ENCODE peak calls at places on chromosomes 12 and 14, in four cellular contexts. G, D, Z and N are unnamed samples.

GRCh38 chr14:23910081-23910875 is 43.3 kb upstream of the DHRS4 start:
- DNase-seq in G (peak), D (no peak), Z (peak), N (no peak)

GRCh38 chr12:27299102-27299501 is 33.5 kb upstream of the BMAL2 start:
- DNase-seq in G (no peak), D (no peak), Z (no peak), N (no peak)

GRCh38 chr14:99242816-99243795 is 28.9 kb downstream of the BCL11B start:
- DNase-seq in G (no peak), D (no peak), Z (no peak), N (no peak)

GRCh38 chr12:104219908-104220404 is 4.4 kb downstream of the TXNRD1 start:
- DNase-seq in G (peak), D (no peak), Z (peak), N (no peak)

GRCh38 chr14:95872777-95873176 is 3.9 kb upstream of the TUNAR start:
- DNase-seq in G (no peak), D (no peak), Z (no peak), N (no peak)

GRCh38 chr12:9925746-9926393 is 6.3 kb downstream of the CLEC2A start:
- DNase-seq in G (no peak), D (no peak), Z (peak), N (no peak)

GRCh38 chr14:77653473-77653872 is 37.0 kb upstream of the SPTLC2 start:
- DNase-seq in G (no peak), D (no peak), Z (no peak), N (no peak)

GRCh38 chr14:38297681-38298080 is 41.8 kb upstream of the CLEC14A start:
- DNase-seq in G (no peak), D (no peak), Z (no peak), N (no peak)

GRCh38 chr12:58368001-58368400 is 426.6 kb downstream of the ATP23 start:
- DNase-seq in G (no peak), D (no peak), Z (no peak), N (no peak)

GRCh38 chr14:37363661-37364060 is 165.9 kb downstream of the MIPOL1 start:
- DNase-seq in G (no peak), D (no peak), Z (no peak), N (no peak)

GRCh38 chr14:22388669-22389625 is 200.1 kb downstream of the DAD1 start:
- DNase-seq in G (no peak), D (no peak), Z (no peak), N (no peak)

GRCh38 chr12:86158956-86159355 is 97.2 kb downstream of the MGAT4C start:
- DNase-seq in G (no peak), D (no peak), Z (no peak), N (no peak)

GRCh38 chr14:20684662-20685456 is 499 bp downstream of the RNASE4 start:
- DNase-seq in G (peak), D (no peak), Z (no peak), N (peak)

GRCh38 chr14:40694026-40694425 is 912.6 kb upstream of the LRFN5 start:
- DNase-seq in G (no peak), D (no peak), Z (no peak), N (no peak)

GRCh38 chr12:9022592-9022991 is 33.2 kb downstream of the KLRG1 start:
- DNase-seq in G (no peak), D (no peak), Z (no peak), N (no peak)

GRCh38 chr14:90757452-90757851 is 58.8 kb downstream of the TTC7B start:
- DNase-seq in G (peak), D (no peak), Z (peak), N (no peak)

GRCh38 chr14:90758959-90759358 is 57.3 kb downstream of the TTC7B start:
- DNase-seq in G (peak), D (no peak), Z (peak), N (peak)

GRCh38 chr14:90759370-90760054 is 56.7 kb downstream of the TTC7B start:
- DNase-seq in G (peak), D (peak), Z (peak), N (no peak)

GRCh38 chr14:90756755-90757345 is 59.4 kb downstream of the TTC7B start:
- DNase-seq in G (peak), D (no peak), Z (peak), N (no peak)

DNA sequence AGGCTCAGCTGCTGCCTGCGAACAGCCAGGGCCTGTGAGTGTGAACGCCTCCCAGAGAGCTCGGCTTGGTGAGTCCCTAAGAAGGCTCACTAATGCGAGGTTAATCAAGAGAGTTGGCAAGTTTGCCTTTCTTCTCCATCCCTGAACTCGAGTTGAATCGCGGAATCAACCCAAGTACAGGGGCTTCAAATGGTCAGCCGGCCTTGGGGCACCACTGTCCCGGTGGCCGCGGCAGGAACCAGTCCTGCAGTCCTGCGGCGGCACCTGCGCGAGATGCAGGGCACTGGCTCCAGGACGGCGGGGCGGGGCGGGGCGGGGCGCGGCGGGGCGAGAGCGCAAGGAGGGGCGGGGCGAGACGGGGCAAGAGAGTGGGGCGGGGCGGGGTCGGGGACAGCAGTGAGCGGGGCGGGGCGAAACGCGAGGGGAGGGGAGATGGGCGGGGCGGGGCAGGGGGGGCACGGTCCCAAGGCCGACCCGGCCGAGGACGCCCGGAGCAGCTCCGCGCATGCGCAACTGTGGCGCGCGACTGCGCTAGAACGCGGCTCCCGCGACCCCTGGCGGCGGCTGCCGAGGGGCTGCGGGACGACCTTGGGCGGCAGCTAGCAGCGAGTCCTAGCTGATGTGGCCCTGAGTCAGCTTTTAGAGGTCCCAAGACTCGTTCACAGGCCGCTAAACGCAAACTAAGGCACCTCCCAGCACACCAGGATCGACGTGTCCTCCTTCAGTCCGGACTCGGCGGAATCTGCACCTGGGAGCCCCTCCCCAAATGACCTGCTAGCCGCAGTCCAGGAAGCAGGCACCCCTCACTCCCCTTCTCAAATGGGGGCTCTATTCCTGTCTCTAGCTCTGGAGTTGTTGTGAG is 58.0 kb downstream of the TTC7B start:
- DNase-seq in G (peak), D (peak), Z (peak), N (peak)
- TF ChIP-seq POLR2A in G (no peak), D (peak), Z (peak), N (peak)

GRCh38 chr12:26126340-26127284 is 1.8 kb upstream of the BHLHE41 start:
- DNase-seq in G (peak), D (peak), Z (peak), N (peak)
- TF ChIP-seq POLR2A in G (no peak), D (no peak), Z (no peak), N (peak)

DNA sequence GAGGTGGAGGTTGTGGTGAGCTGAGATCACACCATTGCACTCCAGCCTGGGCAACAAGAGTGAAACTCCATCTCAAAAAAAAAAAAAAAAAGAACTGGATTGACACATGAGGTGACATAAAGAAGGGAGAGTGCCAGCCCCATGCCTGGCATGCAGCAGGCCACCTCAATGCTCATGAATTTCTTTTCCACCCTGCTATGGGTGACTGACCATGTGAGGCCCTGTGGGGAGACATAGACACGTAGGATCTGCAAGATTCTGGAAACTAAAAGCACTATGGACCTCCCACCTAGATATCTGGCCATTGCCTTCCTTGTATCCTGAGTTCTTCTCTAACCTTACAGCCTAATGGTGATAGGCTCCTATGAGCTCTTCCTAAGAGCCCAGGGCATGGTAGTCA is 5.6 kb upstream of the ACTN1 start:
- DNase-seq in G (no peak), D (no peak), Z (no peak), N (no peak)
- TF ChIP-seq POLR2A in G (no peak), D (no peak), Z (no peak), N (no peak)

GRCh38 chr12:12562585-12563245 is at the start of gene DUSP16:
- DNase-seq in G (peak), D (peak), Z (peak), N (peak)
- TF ChIP-seq POLR2A in G (no peak), D (peak), Z (peak), N (peak)

DNA sequence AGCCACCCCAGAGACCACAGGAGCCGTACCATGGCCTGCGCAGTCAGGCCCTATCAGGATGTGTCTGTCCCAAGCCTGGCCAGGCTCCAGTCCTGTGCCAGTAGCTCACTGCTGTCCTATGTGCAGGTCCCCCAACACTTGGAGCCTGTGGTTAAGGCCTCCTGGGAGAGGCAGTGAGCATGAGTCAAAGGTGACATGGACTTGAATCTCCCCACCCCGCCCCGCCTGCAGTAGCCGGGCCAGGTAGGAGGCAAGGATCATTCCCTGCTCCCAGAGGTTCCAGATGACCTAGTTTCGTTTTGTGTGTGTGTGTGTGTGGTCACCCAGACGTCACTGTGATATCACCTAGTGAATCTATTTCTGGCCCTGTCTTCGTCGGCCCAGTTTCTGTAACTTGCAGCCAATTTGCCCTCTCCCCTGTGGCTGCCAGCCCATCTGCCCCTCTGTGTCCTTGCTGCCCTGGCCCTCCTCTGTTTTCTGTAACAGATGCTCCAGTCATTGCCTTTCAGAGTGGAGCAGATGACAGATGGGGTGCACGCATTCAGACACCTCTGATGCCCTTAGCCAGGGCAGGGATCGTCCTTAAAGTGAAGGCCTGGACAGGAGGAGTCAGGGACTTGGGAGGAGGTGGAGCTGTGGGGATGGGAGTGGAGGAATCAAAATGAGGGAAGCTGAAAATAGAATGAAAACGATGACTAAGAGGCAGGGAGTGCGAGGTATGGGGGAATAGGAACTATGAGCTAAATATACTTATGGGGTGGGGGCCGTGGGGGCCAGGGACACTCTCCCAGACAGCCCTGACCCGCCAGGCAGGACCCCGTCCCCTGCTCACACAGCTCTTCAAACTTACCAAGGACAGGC is 37.4 kb downstream of the SLC6A12 start:
- DNase-seq in G (peak), D (no peak), Z (peak), N (no peak)
- TF ChIP-seq POLR2A in G (no peak), D (no peak), Z (peak), N (no peak)

GRCh38 chr14:73949752-73950734 is at the start of the genes COQ6 and FAM161B:
- DNase-seq in G (peak), D (peak), Z (peak), N (peak)
- TF ChIP-seq POLR2A in G (no peak), D (peak), Z (peak), N (peak)

GRCh38 chr12:57089259-57090245 is 638 bp downstream of the NAB2 start:
- DNase-seq in G (peak), D (peak), Z (peak), N (peak)
- TF ChIP-seq POLR2A in G (no peak), D (peak), Z (no peak), N (no peak)